ENCODE peak calls at places on chromosomes 6 and 20, in ten cellular contexts. O is stomach, V is left lung, M is hepatocyte, D is neural progenitor cell, J is PC-3, Q is HepG2, S is Peyer's patch, F is left ventricle myocardium inferior, G is brain microvascular endothelial cell. N is an unnamed sample.

GRCh38 chr6:1745814-1746213 is 136.1 kb downstream of the FOXC1 start:
- DNase-seq in G (no peak), D (no peak), O (no peak), V (no peak), J (no peak), M (no peak), S (no peak), Q (no peak), F (no peak), N (no peak)

GRCh38 chr20:61977387-61977786 is 88.3 kb downstream of the TAF4 start:
- DNase-seq in J (no peak), M (no peak), S (no peak), F (no peak), Q (no peak), G (no peak), V (no peak), O (no peak), D (no peak), N (no peak)

GRCh38 chr6:161410076-161410475 is 136.2 kb upstream of the AGPAT4 start:
- DNase-seq in Q (no peak), S (no peak), V (no peak), G (no peak), D (no peak), O (no peak), F (no peak), J (no peak), M (no peak), N (no peak)

GRCh38 chr20:24682496-24683090 is 213.2 kb downstream of the SYNDIG1 start:
- DNase-seq in J (no peak), G (no peak), O (no peak), D (no peak), Q (no peak), V (no peak), F (no peak), S (no peak), M (no peak), N (peak; percentile 1)

GRCh38 chr6:20160541-20161283 is 51.6 kb downstream of the MBOAT1 start:
- DNase-seq in F (no peak), V (no peak), G (no peak), S (no peak), J (no peak), M (no peak), O (no peak), Q (no peak), D (no peak), N (no peak)

GRCh38 chr20:21507275-21508229 is 6.3 kb downstream of the NKX2-2 start:
- DNase-seq in V (peak; percentile 70), S (no peak), M (no peak), Q (no peak), G (no peak), O (no peak), D (peak; percentile 36), F (no peak), J (no peak), N (no peak)

GRCh38 chr6:110035321-110035720 is 57.2 kb downstream of the GPR6 start:
- DNase-seq in V (no peak), Q (no peak), D (no peak), M (no peak), O (no peak), G (no peak), S (no peak), F (no peak), J (no peak), N (no peak)

GRCh38 chr6:169950558-169950957 is 199.1 kb downstream of the ERMARD start:
- DNase-seq in S (peak; percentile 16), V (no peak), F (no peak), G (no peak), Q (no peak), J (peak; percentile 38), D (peak; percentile 44), O (peak; percentile 49), M (no peak), N (no peak)

GRCh38 chr6:147642458-147642857 is 134.0 kb downstream of the SAMD5 start:
- DNase-seq in O (no peak), M (peak; percentile 38), D (no peak), S (no peak), Q (no peak), J (peak; percentile 68), V (no peak), F (no peak), G (peak; percentile 82), N (no peak)

GRCh38 chr6:156658186-156658585 is 119.0 kb upstream of the ARID1B start:
- DNase-seq in S (no peak), F (no peak), Q (no peak), V (no peak), M (peak; percentile 30), J (no peak), G (peak; percentile 80), D (no peak), O (no peak), N (no peak)

GRCh38 chr6:26273673-26274595 is 91.1 kb upstream of the BTN3A2 start:
- DNase-seq in V (no peak), Q (no peak), J (no peak), O (no peak), G (peak; percentile 14), S (peak; percentile 20), M (no peak), F (no peak), D (no peak), N (no peak)

GRCh38 chr6:132669690-132670291 is 10.8 kb upstream of the TAAR1 start:
- DNase-seq in M (peak; percentile 72), O (no peak), V (no peak), Q (peak; percentile 20), D (peak; percentile 23), F (no peak), G (no peak), J (peak; percentile 64), S (no peak), N (no peak)

GRCh38 chr6:28580484-28580883 is 54.8 kb downstream of the GPX5 start:
- DNase-seq in S (no peak), Q (no peak), D (no peak), O (no peak), J (peak; percentile 41), F (no peak), M (no peak), G (no peak), V (no peak), N (no peak)
- TF ChIP-seq CTCF in S (no peak), Q (peak; percentile 44), D (no peak), O (no peak), J (peak; percentile 51), F (no peak), M (peak; percentile 27), G (no peak), V (no peak), N (no peak)

GRCh38 chr20:48814633-48815032 is 13.2 kb downstream of the PREX1 start:
- DNase-seq in S (no peak), F (no peak), J (no peak), V (no peak), O (no peak), M (no peak), D (no peak), G (no peak), Q (no peak), N (no peak)
- H3K27ac ChIP-seq in S (no peak overlapping the region), F (no peak overlapping the region), J (no peak overlapping the region), V (no peak overlapping the region), O (no peak overlapping the region), M (no peak overlapping the region), D (no peak overlapping the region), G (no peak overlapping the region), Q (no peak overlapping the region), N (no peak overlapping the region)

DNA sequence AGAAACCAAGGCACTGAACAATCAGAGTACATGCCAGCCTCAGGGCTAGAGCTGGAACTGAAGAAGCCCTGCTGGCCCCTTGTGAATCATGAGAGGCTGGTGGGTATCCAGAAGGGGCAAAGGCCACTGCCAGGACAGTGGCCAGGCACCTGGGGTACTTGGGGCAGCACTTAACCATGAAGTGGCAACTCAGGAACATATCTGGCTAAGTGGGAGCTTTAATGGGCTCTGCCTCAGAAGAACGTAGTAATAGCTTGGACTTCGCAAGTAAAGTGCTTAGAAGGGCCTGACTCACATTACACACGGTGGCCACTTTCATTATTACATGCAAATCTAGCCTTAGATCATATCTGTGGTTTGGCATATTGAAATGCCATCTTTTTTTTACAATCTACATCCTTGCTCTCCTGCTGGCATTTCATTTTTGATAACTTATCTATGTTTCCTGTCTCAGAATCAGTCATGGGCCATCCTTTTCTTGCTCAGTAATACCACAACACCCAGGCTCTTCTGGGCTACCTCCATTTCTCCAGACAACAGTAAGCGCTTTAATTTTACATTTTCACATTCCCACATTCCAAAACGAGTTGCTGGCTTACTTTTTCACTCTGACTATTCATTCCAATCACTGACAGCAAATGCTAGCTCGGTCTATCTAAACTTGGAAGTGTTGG is 21.6 kb downstream of the NAPB start:
- DNase-seq in Q (no peak), G (peak; percentile 53), S (no peak), F (no peak), M (no peak), D (no peak), V (no peak), O (no peak), J (peak; percentile 15), N (no peak)
- TF ChIP-seq CTCF in Q (no peak), G (no peak), S (no peak), F (no peak), M (no peak), D (no peak), V (peak; percentile 27), O (no peak), J (no peak), N (no peak)

GRCh38 chr6:81806793-81807565 is 54.5 kb upstream of the TENT5A start:
- DNase-seq in M (peak; percentile 53), G (no peak), J (peak; percentile 81), Q (peak; percentile 81), F (no peak), O (no peak), D (peak; percentile 16), V (no peak), S (no peak), N (no peak)
- H3K27ac ChIP-seq in M (peak overlapping the region; percentile 77), G (no peak overlapping the region), J (peak overlapping the region; percentile 97), Q (no peak overlapping the region), F (no peak overlapping the region), O (no peak overlapping the region), D (no peak overlapping the region), V (no peak overlapping the region), S (no peak overlapping the region), N (no peak overlapping the region)

GRCh38 chr6:129150476-129150875 is 267.5 kb downstream of the LAMA2 start:
- DNase-seq in G (no peak), J (no peak), O (no peak), F (no peak), Q (no peak), D (no peak), V (no peak), S (no peak), M (no peak), N (no peak)
- TF ChIP-seq CTCF in G (no peak), J (no peak), O (no peak), F (no peak), Q (no peak), D (no peak), V (no peak), S (no peak), M (no peak), N (no peak)

GRCh38 chr20:58899518-58899917 is 47.0 kb downstream of the GNAS start:
- DNase-seq in G (no peak), D (no peak), Q (no peak), J (no peak), S (no peak), F (no peak), O (no peak), M (no peak), V (no peak), N (no peak)
- H3K27ac ChIP-seq in G (no peak overlapping the region), D (no peak overlapping the region), Q (no peak overlapping the region), J (no peak overlapping the region), S (no peak overlapping the region), F (no peak overlapping the region), O (no peak overlapping the region), M (peak overlapping the region; percentile 56), V (no peak overlapping the region), N (no peak overlapping the region)

GRCh38 chr6:108714774-108715414 is 133.3 kb upstream of the ARMC2 start:
- DNase-seq in D (no peak), G (no peak), V (no peak), J (no peak), M (no peak), S (no peak), O (no peak), Q (peak; percentile 20), F (no peak), N (no peak)
- TF ChIP-seq CTCF in D (no peak), G (peak; percentile 47), V (no peak), J (no peak), M (no peak), S (no peak), O (no peak), Q (peak; percentile 50), F (no peak), N (no peak)

N was measured in dorsolateral prefrontal cortex.